ENCODE peak calls at places on chromosomes 1 and 21, in eight cellular contexts. R, E, W, I, B, Q, J and T are unnamed samples. For H3K4me1 and H3K79me2, the result is how much of the 10 kb centered on the place peaks cover.

GRCh38 chr21:38843806-38844479 is 38.2 kb downstream of the ETS2 start:
- DNase-seq in E (no peak), B (no peak), J (no peak), Q (no peak), I (peak), R (peak), W (no peak), T (peak)

GRCh38 chr1:221672160-221672762 is 69.6 kb downstream of the DUSP10 start:
- DNase-seq in W (no peak), E (no peak), J (no peak), R (peak), I (peak), Q (no peak), B (no peak), T (peak)

GRCh38 chr1:97050501-97050900 is 328.9 kb downstream of the PTBP2 start:
- DNase-seq in J (no peak), B (no peak), E (peak), R (peak), Q (no peak), W (no peak), I (peak), T (peak)

GRCh38 chr1:156506450-156506849 is 5.9 kb upstream of the MEF2D start:
- DNase-seq in I (no peak), B (no peak), R (no peak), J (no peak), W (no peak), E (no peak), Q (no peak), T (no peak)

GRCh38 chr1:228933753-228934152 is 198.5 kb downstream of the RHOU start:
- DNase-seq in I (no peak), W (peak), Q (no peak), J (no peak), E (no peak), B (no peak), R (no peak), T (no peak)

GRCh38 chr1:4838231-4838630 is 183.8 kb downstream of the AJAP1 start:
- DNase-seq in J (no peak), Q (no peak), R (no peak), W (no peak), I (no peak), E (no peak), B (peak), T (no peak)

GRCh38 chr1:87887095-87887494 is 558.4 kb downstream of the LMO4 start:
- DNase-seq in Q (no peak), J (no peak), B (no peak), R (no peak), I (no peak), E (no peak), W (no peak), T (no peak)

GRCh38 chr1:168801032-168801745 is 72.2 kb upstream of the DPT start:
- DNase-seq in I (peak), E (peak), Q (no peak), R (no peak), W (peak), J (no peak), B (no peak), T (peak)

GRCh38 chr1:4621646-4622045 is 32.8 kb upstream of the AJAP1 start:
- DNase-seq in E (no peak), B (no peak), I (no peak), J (no peak), W (no peak), Q (no peak), R (no peak), T (no peak)

GRCh38 chr1:168485048-168485447 is 58.7 kb downstream of the XCL2 start:
- DNase-seq in Q (no peak), R (peak), J (no peak), E (no peak), W (no peak), I (peak), B (no peak), T (peak)

GRCh38 chr1:27963393-27963792 is 3.6 kb downstream of the XKR8 start:
- DNase-seq in B (no peak), Q (no peak), R (no peak), W (no peak), E (no peak), J (no peak), I (no peak), T (no peak)

GRCh38 chr1:66271216-66271903 is 262.6 kb upstream of the SGIP1 start:
- DNase-seq in W (no peak), I (peak), Q (peak), E (peak), J (no peak), B (peak), R (peak), T (peak)

GRCh38 chr1:187443939-187444338 is 615.2 kb downstream of the PLA2G4A start:
- DNase-seq in E (no peak), W (no peak), B (no peak), Q (no peak), I (no peak), R (no peak), J (no peak), T (no peak)

GRCh38 chr1:75170006-75170405 is 35.8 kb downstream of the LHX8 start:
- DNase-seq in Q (no peak), E (no peak), W (no peak), B (no peak), J (no peak), I (no peak), R (no peak), T (no peak)

GRCh38 chr1:44819594-44820327 is 11.4 kb downstream of the BTBD19 start:
- DNase-seq in E (peak), B (no peak), J (peak), W (peak), Q (peak), I (peak), R (peak), T (peak)

GRCh38 chr1:118933051-118933781 is 54.9 kb downstream of the TBX15 start:
- DNase-seq in I (no peak), R (no peak), E (no peak), Q (no peak), J (no peak), B (no peak), W (no peak), T (no peak)

GRCh38 chr1:81008298-81008697 is 792.4 kb upstream of the ADGRL2 start:
- DNase-seq in R (no peak), J (no peak), I (no peak), Q (no peak), B (no peak), W (no peak), E (no peak), T (no peak)

GRCh38 chr1:4139646-4140045 is 239.6 kb upstream of the C1orf174 start:
- DNase-seq in W (no peak), B (no peak), Q (no peak), E (no peak), R (no peak), J (no peak), I (no peak), T (no peak)

GRCh38 chr1:112060266-112060665 is 70.8 kb upstream of the KCND3 start:
- DNase-seq in W (no peak), Q (no peak), R (no peak), E (no peak), J (no peak), B (no peak), I (no peak), T (no peak)

GRCh38 chr1:111417755-111418154 is 9.8 kb downstream of the OVGP1 start:
- DNase-seq in Q (no peak), B (no peak), W (peak), E (no peak), I (no peak), J (no peak), R (no peak), T (no peak)

GRCh38 chr1:110113551-110113950 is 1.3 kb downstream of the UBL4B start:
- DNase-seq in Q (no peak), J (no peak), W (no peak), E (no peak), I (no peak), R (no peak), B (no peak), T (no peak)

GRCh38 chr1:7508052-7508745 is 262.9 kb upstream of the VAMP3 start:
- DNase-seq in J (no peak), E (no peak), Q (no peak), R (no peak), I (no peak), B (no peak), W (no peak), T (no peak)

GRCh38 chr1:47501069-47501468 is 63.2 kb downstream of the FOXD2 start:
- DNase-seq in J (no peak), Q (no peak), E (no peak), B (no peak), W (no peak), R (no peak), I (no peak), T (no peak)

GRCh38 chr1:201190624-201191051 is at the start of gene IGFN1:
- DNase-seq in B (no peak), I (no peak), W (no peak), J (peak), Q (peak), E (peak), R (no peak), T (no peak)

GRCh38 chr1:184905601-184906322 is 68.5 kb downstream of the NIBAN1 start:
- DNase-seq in W (peak), I (no peak), Q (no peak), R (no peak), J (no peak), B (no peak), E (no peak), T (no peak)

GRCh38 chr1:150661156-150661555 is 31.7 kb upstream of the ENSA start:
- DNase-seq in J (no peak), R (no peak), Q (no peak), E (no peak), W (no peak), I (no peak), B (peak), T (no peak)

GRCh38 chr1:219177363-219177762 is 3.7 kb downstream of the LYPLAL1 start:
- DNase-seq in I (peak), R (no peak), J (no peak), W (no peak), B (no peak), Q (no peak), E (no peak), T (no peak)

GRCh38 chr1:211129790-211130189 is 4.2 kb downstream of the KCNH1 start:
- DNase-seq in Q (no peak), W (no peak), I (no peak), E (no peak), R (no peak), B (no peak), J (no peak), T (no peak)

GRCh38 chr1:154405762-154406571 is 824 bp downstream of the IL6R start:
- DNase-seq in I (peak), E (peak), R (peak), J (peak), Q (no peak), B (no peak), W (peak), T (peak)

GRCh38 chr1:154407021-154407865 is 2.1 kb downstream of the IL6R start:
- DNase-seq in W (no peak), R (peak), Q (no peak), J (no peak), I (no peak), B (no peak), E (no peak), T (no peak)

GRCh38 chr1:154406572-154406879 is 1.4 kb downstream of the IL6R start:
- DNase-seq in B (no peak), W (no peak), I (no peak), Q (no peak), E (no peak), J (no peak), R (no peak), T (no peak)

GRCh38 chr1:154410185-154410827 is 5.2 kb downstream of the IL6R start:
- DNase-seq in R (no peak), J (no peak), E (peak), I (no peak), Q (no peak), W (no peak), B (no peak), T (no peak)

GRCh38 chr1:154407866-154408777 is 3.0 kb downstream of the IL6R start:
- DNase-seq in Q (no peak), W (peak), J (no peak), I (no peak), B (no peak), E (no peak), R (peak), T (no peak)
- H3K4me1 ChIP-seq in Q (under half), W (half or more), J (under half), I (under half), B (under half), E (under half), R (under half), T (under half)

DNA sequence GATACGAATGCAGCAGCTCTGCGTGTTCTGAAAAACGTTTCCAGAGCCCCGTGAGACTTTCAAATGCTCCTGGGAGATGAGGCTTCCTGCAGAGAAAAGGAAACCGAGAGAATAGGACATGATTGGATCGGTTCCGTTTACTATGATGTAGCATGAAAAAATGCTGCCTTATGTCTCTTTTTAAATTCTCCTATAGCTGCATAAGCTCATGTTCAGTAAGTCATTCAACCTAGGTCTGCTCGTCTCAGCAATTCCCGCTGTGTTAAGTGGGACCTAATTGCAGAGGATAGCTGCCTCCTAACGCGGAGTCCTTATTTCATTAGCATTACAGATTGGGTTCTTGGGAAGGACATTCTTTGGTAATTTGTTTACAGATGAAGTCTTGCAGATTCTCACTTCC is 165.3 kb downstream of the GALNT2 start:
- DNase-seq in W (no peak), J (peak), E (no peak), I (no peak), R (no peak), Q (no peak), B (no peak), T (no peak)
- H3K9ac ChIP-seq in W (no peak), J (no peak), E (no peak), I (no peak), R (no peak), Q (no peak), B (no peak), T (peak)

DNA sequence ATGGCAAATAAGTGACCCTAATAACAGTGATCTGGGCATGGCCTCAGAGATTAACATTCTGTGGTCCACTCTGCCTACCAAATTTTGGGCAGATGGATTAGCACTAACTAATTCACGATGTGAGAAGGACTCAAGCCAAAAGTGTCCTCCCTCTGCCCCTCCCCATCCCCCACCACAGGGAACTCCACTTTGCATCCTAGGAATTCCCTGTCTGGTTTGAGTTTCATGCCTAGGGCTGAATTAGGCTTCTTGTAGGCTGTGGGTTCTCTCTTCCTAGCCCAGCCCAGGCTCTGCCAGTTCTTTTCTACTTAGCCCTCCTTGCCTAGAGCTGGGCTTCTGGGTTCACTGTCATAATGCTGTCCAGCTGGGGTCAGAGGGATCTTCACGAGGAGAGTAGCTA is 64.1 kb downstream of the ATP2B4 start:
- DNase-seq in I (no peak), W (no peak), J (no peak), B (no peak), Q (peak), R (no peak), E (no peak), T (no peak)
- H3K79me2 ChIP-seq in I (half or more), W (under half), J (under half), B (half or more), Q (under half), R (half or more), E (under half), T (half or more)

GRCh38 chr21:44955141-44955802 is 15.4 kb downstream of the SLX9 start:
- DNase-seq in J (no peak), B (no peak), Q (no peak), R (no peak), I (peak), W (no peak), E (no peak), T (peak)

GRCh38 chr21:44953628-44954021 is 13.8 kb downstream of the SLX9 start:
- DNase-seq in E (no peak), W (no peak), J (no peak), B (no peak), I (no peak), R (no peak), Q (no peak), T (no peak)

GRCh38 chr21:44955803-44956175 is 16.0 kb downstream of the SLX9 start:
- DNase-seq in E (no peak), I (no peak), R (no peak), Q (no peak), W (no peak), B (no peak), J (no peak), T (no peak)

GRCh38 chr21:44952929-44953627 is 13.2 kb downstream of the SLX9 start:
- DNase-seq in I (no peak), W (no peak), R (no peak), B (no peak), E (no peak), Q (no peak), J (no peak), T (no peak)

DNA sequence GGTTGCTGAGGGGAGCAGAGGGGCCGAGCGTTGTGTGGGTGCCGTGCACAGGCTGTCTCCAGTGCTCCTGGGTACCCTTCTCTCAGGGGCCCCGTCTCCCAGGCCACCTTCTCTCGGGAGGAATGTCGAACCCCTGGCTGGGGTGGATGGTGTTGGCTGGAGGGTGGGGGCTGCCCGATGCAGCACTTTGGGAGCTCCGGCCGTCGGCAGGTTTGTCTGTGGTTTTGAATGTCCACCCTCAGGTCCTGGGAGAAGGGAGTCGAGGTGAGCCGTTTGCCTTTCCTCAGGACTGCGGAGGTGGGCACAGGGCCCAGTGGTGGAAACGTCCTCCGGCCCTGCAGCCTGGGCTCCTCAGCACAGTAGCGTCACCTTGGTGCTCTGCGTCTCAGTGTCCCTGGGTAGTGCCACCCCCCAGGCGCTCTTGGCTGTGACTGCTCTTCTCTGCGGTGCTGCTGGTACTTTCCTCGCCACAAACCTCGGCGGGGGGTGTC is 14.5 kb downstream of the SLX9 start:
- DNase-seq in W (no peak), Q (no peak), J (no peak), R (no peak), E (no peak), B (no peak), I (no peak), T (no peak)
- H3K4me1 ChIP-seq in W (under half), Q (under half), J (under half), R (under half), E (under half), B (under half), I (under half), T (under half)

DNA sequence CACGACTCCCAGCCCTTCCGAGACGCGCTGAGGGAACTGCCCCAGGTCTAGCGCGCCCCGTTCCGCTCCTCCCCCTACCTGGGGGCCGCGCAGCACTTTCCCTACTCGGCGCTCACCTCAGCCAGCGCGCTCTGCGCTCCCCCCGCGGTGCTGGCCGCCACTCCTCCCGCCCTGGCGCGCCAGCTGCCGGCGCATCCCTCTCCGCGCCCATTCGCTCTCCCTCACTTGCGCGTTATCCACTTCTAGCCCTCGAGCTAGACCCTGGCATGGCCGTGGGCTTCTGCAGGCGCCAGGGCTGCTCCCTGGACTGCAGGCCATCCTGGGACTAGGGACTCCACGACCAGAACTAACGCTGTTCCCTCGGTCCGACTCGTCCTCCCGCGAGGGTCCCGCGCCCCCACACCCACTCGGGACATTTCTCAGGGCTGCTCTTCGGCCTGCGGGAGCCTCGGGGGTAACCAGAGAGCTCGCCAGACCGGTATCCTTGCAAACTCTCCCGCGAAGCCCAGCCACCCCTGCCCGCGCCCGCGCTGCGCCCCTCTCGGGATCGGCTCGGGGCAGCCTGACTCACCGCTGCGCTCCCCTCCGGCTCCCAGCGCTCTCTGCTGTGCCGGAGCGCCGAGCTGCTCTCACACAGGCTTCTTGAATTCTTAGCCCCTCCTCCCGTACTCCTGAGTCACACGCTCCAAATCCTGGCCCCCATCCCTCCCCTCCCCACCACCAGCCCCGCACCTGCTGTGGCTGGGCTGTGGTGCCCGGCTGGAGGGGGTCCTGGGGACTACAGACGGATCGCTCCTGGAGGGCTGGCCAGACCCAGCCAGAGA is at the start of gene NGF:
- DNase-seq in R (peak), I (peak), E (peak), W (no peak), B (no peak), J (peak), Q (peak), T (peak)
- H3K9ac ChIP-seq in R (peak), I (peak), E (no peak), W (no peak), B (peak), J (no peak), Q (peak), T (peak)